ENCODE peak calls at places on chromosomes 12 and 14, in seven cellular contexts. M is neural progenitor cell; Z is amygdala; C is sigmoid colon; Y is stimulated activated CD4-positive, alpha-beta T cell treated with anti-CD3 and anti-CD28 coated beads, Interleukin-4, amount 100 ng/mL, for 4 hours; K is HL-60; D is AG20443. G is an unnamed sample.

GRCh38 chr12:109719123-109720022 is 5.7 kb downstream of the FAM222A start:
- DNase-seq in M (peak), Z (no peak), K (no peak), C (no peak), D (no peak), Y (no peak), G (no peak)

GRCh38 chr12:58295268-58295667 is 353.9 kb downstream of the ATP23 start:
- DNase-seq in K (no peak), D (no peak), C (no peak), Z (no peak), Y (no peak), M (no peak), G (no peak)

GRCh38 chr12:47014474-47014873 is 64.9 kb upstream of the PCED1B start:
- DNase-seq in C (no peak), K (no peak), Z (no peak), D (peak), Y (no peak), M (no peak), G (no peak)

GRCh38 chr12:113398346-113399290 is 5.1 kb downstream of the SDS start:
- DNase-seq in Z (no peak), K (no peak), C (no peak), D (no peak), M (no peak), Y (no peak), G (no peak)

GRCh38 chr12:107092669-107093546 is 441 bp downstream of the CRY1 start:
- DNase-seq in D (no peak), Y (peak), M (peak), K (no peak), Z (peak), C (peak), G (no peak)

GRCh38 chr12:123049398-123050250 is 69.1 kb downstream of the ARL6IP4 start:
- DNase-seq in Y (no peak), D (peak), M (no peak), K (no peak), Z (no peak), C (no peak), G (no peak)

GRCh38 chr14:75831971-75832370 is 149.8 kb downstream of the TGFB3 start:
- DNase-seq in M (no peak), D (peak), C (no peak), Z (no peak), K (no peak), Y (no peak), G (no peak)

GRCh38 chr14:69432364-69432763 is 33.9 kb downstream of the SLC39A9 start:
- DNase-seq in C (no peak), D (no peak), Z (no peak), K (no peak), Y (no peak), M (no peak), G (no peak)

GRCh38 chr14:86990396-86990795 is 1002.6 kb downstream of the GALC start:
- DNase-seq in M (no peak), D (no peak), K (no peak), Z (no peak), Y (no peak), C (no peak), G (no peak)

GRCh38 chr12:108468149-108468968 is 46.7 kb upstream of the FICD start:
- DNase-seq in Z (no peak), M (peak), Y (no peak), C (no peak), K (no peak), D (peak), G (no peak)

GRCh38 chr12:70393787-70394519 is 27.9 kb downstream of the KCNMB4 start:
- DNase-seq in Y (no peak), D (peak), M (no peak), Z (no peak), K (no peak), C (no peak), G (no peak)

GRCh38 chr12:2266666-2267623 is 214.2 kb downstream of the CACNA1C start:
- DNase-seq in D (no peak), K (no peak), Z (no peak), M (no peak), C (no peak), Y (no peak), G (no peak)

GRCh38 chr12:110424237-110424636 is 20.7 kb upstream of the ANAPC7 start:
- DNase-seq in D (no peak), K (no peak), M (peak), C (no peak), Y (no peak), Z (no peak), G (no peak)

G was measured in posterior vena cava.